ENCODE peak calls at places on chromosomes 4 and X, in seven cellular contexts. L, I, S, N, U, O and C are unnamed samples. For H3K9me3, the result is how much of the 10 kb centered on the place peaks cover.

GRCh38 chr4:76790377-76790776 is 107.6 kb downstream of the SOWAHB start:
- DNase-seq in L (no peak), I (no peak), S (no peak), N (no peak), U (no peak), O (no peak), C (no peak)

GRCh38 chr4:187294861-187295260 is 571.2 kb upstream of the FAT1 start:
- DNase-seq in L (no peak), I (no peak), S (no peak), N (peak), U (no peak), O (peak), C (no peak)

GRCh38 chr4:20176881-20177280 is 74.8 kb upstream of the SLIT2 start:
- DNase-seq in L (no peak), I (no peak), S (no peak), N (no peak), U (no peak), O (no peak), C (no peak)

GRCh38 chr4:22299678-22300077 is 216.2 kb downstream of the ADGRA3 start:
- DNase-seq in L (no peak), I (no peak), S (no peak), N (no peak), U (no peak), O (no peak), C (no peak)

GRCh38 chrX:139932077-139932900 is 564 bp downstream of the ATP11C start:
- DNase-seq in L (no peak), I (peak), S (peak), N (peak), U (peak), O (peak), C (peak)

GRCh38 chr4:76499461-76499860 is 64.4 kb downstream of the SHROOM3 start:
- DNase-seq in L (no peak), I (no peak), S (no peak), N (no peak), U (no peak), O (no peak), C (no peak)

GRCh38 chr4:82524570-82525152 is 37.1 kb downstream of the TMEM150C start:
- DNase-seq in L (peak), I (no peak), S (no peak), N (peak), U (no peak), O (no peak), C (no peak)

GRCh38 chr4:188110741-188111458 is 1.5 kb upstream of the TRIML2 start:
- DNase-seq in L (no peak), I (no peak), S (no peak), N (no peak), U (no peak), O (no peak), C (no peak)

GRCh38 chr4:26325191-26325590 is 4.4 kb downstream of the RBPJ start:
- DNase-seq in L (peak), I (no peak), S (no peak), N (peak), U (no peak), O (peak), C (no peak)

GRCh38 chrX:138128025-138128671 is 562.2 kb downstream of the ZIC3 start:
- DNase-seq in L (peak), I (peak), S (no peak), N (peak), U (no peak), O (peak), C (no peak)

GRCh38 chr4:38489924-38490639 is 173.9 kb upstream of the KLF3 start:
- DNase-seq in L (peak), I (no peak), S (no peak), N (peak), U (no peak), O (peak), C (no peak)

GRCh38 chrX:19440713-19441112 is 74.6 kb downstream of the MAP3K15 start:
- DNase-seq in L (no peak), I (no peak), S (no peak), N (peak), U (no peak), O (peak), C (no peak)

GRCh38 chr4:53563824-53564223 is 27.5 kb downstream of the LNX1 start:
- DNase-seq in L (no peak), I (no peak), S (no peak), N (peak), U (no peak), O (peak), C (no peak)

GRCh38 chr4:127622621-127622922 is 10.2 kb upstream of the INTU start:
- DNase-seq in L (no peak), I (no peak), S (no peak), N (peak), U (no peak), O (no peak), C (no peak)
- H3K4me3 ChIP-seq in L (peak), I (peak), S (peak), N (peak), U (peak), O (peak), C (peak)

GRCh38 chr4:147233-147632 is 22.9 kb downstream of the ZNF718 start:
- DNase-seq in L (no peak), I (no peak), S (no peak), N (no peak), U (no peak), O (no peak), C (no peak)

GRCh38 chr4:146621-147020 is 22.3 kb downstream of the ZNF718 start:
- DNase-seq in L (no peak), I (no peak), S (no peak), N (no peak), U (no peak), O (no peak), C (no peak)
- H3K9me3 ChIP-seq in L (half or more), I (half or more), S (under half), N (half or more), U (under half), O (under half), C (half or more)

GRCh38 chrX:154040863-154041262 is 21.2 kb upstream of the IRAK1 start:
- DNase-seq in L (no peak), I (no peak), S (no peak), N (no peak), U (no peak), O (no peak), C (no peak)

GRCh38 chrX:154037754-154038153 is 18.1 kb upstream of the IRAK1 start:
- DNase-seq in L (peak), I (no peak), S (no peak), N (no peak), U (no peak), O (no peak), C (no peak)

GRCh38 chrX:154039577-154039976 is 19.9 kb upstream of the IRAK1 start:
- DNase-seq in L (no peak), I (no peak), S (no peak), N (no peak), U (no peak), O (no peak), C (no peak)

GRCh38 chrX:154043003-154043402 is 23.3 kb upstream of the IRAK1 start:
- DNase-seq in L (no peak), I (no peak), S (peak), N (peak), U (no peak), O (peak), C (no peak)

DNA sequence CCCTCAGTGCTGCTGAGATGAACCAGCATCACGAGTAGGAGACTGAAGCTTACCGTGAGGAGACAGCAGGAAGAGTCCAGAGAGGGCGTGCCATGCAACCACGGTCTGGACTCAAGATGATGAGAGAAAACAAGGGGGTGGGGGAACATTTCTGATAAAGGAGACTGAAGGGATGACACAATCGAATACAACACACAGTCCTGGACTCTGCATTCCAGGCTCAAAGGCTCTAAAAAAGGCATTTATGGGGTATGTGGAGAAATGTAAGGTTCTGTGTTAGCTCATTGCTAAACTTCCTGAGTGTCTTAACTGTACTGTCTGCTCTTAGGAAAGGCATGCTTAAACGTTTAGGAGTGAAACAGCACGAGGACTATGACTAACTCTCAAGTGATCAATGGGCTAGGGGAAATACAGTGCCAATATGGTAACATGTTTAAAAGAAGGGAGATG is 20.6 kb upstream of the IRAK1 start:
- DNase-seq in L (peak), I (no peak), S (no peak), N (peak), U (no peak), O (peak), C (no peak)
- H3K4me3 ChIP-seq in L (no peak), I (no peak), S (no peak), N (no peak), U (no peak), O (no peak), C (no peak)

GRCh38 chr4:107890779-107891178 is 40.6 kb upstream of the CYP2U1 start:
- DNase-seq in L (no peak), I (no peak), S (no peak), N (no peak), U (no peak), O (no peak), C (no peak)
- H3K9me3 ChIP-seq in L (under half), I (under half), S (under half), N (under half), U (under half), O (under half), C (under half)

GRCh38 chr4:152735302-152735917 is 44.1 kb downstream of the TIGD4 start:
- DNase-seq in L (no peak), I (no peak), S (no peak), N (peak), U (no peak), O (peak), C (no peak)

GRCh38 chr4:152734015-152734698 is 45.4 kb downstream of the TIGD4 start:
- DNase-seq in L (no peak), I (no peak), S (no peak), N (no peak), U (no peak), O (no peak), C (no peak)

GRCh38 chr4:152734699-152735050 is 44.9 kb downstream of the TIGD4 start:
- DNase-seq in L (no peak), I (no peak), S (no peak), N (no peak), U (no peak), O (no peak), C (no peak)

GRCh38 chr4:152729466-152729865 is 49.7 kb upstream of the TMEM154 start:
- DNase-seq in L (no peak), I (no peak), S (no peak), N (no peak), U (no peak), O (peak), C (no peak)

DNA sequence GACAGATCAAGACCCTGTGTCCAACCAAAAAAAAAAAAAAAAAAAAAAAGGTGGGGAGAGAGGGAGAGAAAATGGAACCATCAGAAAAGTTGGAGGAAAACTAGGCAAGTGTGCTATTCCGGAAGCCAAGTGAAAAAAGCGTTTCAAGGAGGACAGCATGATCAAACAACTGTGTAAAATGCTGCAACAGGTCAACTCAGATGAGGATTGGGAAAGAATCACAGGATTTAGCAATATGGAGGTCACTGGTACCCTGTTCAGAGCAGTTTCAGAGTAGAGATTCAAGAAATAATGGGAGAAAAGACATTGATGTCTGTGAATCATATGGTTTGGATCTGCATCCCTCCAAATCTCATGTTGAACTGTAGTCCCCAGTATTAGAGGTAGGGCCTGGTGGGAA is 47.5 kb downstream of the TIGD4 start:
- DNase-seq in L (no peak), I (no peak), S (no peak), N (no peak), U (no peak), O (no peak), C (no peak)
- H3K4me3 ChIP-seq in L (no peak), I (no peak), S (no peak), N (no peak), U (no peak), O (no peak), C (no peak)

GRCh38 chr4:1405249-1405635 is 1.0 kb downstream of the NKX1-1 start:
- DNase-seq in L (no peak), I (no peak), S (no peak), N (no peak), U (no peak), O (no peak), C (no peak)
- H3K9me3 ChIP-seq in L (under half), I (under half), S (under half), N (under half), U (under half), O (under half), C (under half)